ENCODE peak calls at places on chromosomes 6 and 20, in seven cellular contexts. N, G, M, F, B, Z and U are unnamed samples.

GRCh38 chr6:2876210-2877056 is 26.7 kb downstream of the SERPINB9 start:
- DNase-seq in F (no peak), B (peak; percentile 51), N (no peak), M (no peak), G (no peak), Z (peak; percentile 60), U (no peak)

GRCh38 chr20:25319241-25320034 is 71.2 kb downstream of the ABHD12 start:
- DNase-seq in M (peak; percentile 24), Z (peak; percentile 6), G (no peak), N (no peak), B (no peak), F (no peak), U (no peak)

GRCh38 chr6:64280569-64280968 is 645.0 kb downstream of the PHF3 start:
- DNase-seq in Z (no peak), F (no peak), B (peak; percentile 55), G (peak; percentile 1), N (no peak), M (peak; percentile 12), U (peak; percentile 8)

GRCh38 chr6:109034439-109035041 is 60.1 kb downstream of the SESN1 start:
- DNase-seq in Z (no peak), M (no peak), B (no peak), G (no peak), N (no peak), F (no peak), U (no peak)

GRCh38 chr6:3139090-3139903 is 18.0 kb downstream of the TUBB2A start:
- DNase-seq in Z (peak; percentile 39), B (no peak), G (no peak), N (no peak), F (no peak), M (peak; percentile 62), U (no peak)

GRCh38 chr6:26272171-26272631 is 92.8 kb upstream of the BTN3A2 start:
- DNase-seq in B (no peak), G (no peak), M (no peak), Z (peak; percentile 50), F (peak; percentile 64), N (peak; percentile 15), U (no peak)

GRCh38 chr20:5945963-5946362 is 4.4 kb downstream of the TRMT6 start:
- DNase-seq in Z (no peak), G (no peak), F (no peak), N (no peak), M (no peak), B (no peak), U (no peak)

GRCh38 chr6:24517659-24518538 is 23.1 kb downstream of the ALDH5A1 start:
- DNase-seq in G (no peak), N (no peak), F (no peak), Z (no peak), M (no peak), B (no peak), U (no peak)

GRCh38 chr6:18211338-18211737 is 53.0 kb downstream of the DEK start:
- DNase-seq in N (no peak), B (no peak), G (no peak), M (no peak), Z (no peak), F (peak; percentile 3), U (no peak)

GRCh38 chr6:45607818-45608217 is 230.1 kb upstream of the SUPT3H start:
- DNase-seq in M (no peak), N (no peak), B (no peak), Z (no peak), F (no peak), G (no peak), U (no peak)

GRCh38 chr6:112717856-112718255 is 370.7 kb downstream of the RFPL4B start:
- DNase-seq in Z (no peak), B (no peak), F (no peak), N (no peak), G (no peak), M (no peak), U (no peak)

GRCh38 chr6:115796061-115796460 is 264.6 kb downstream of the FRK start:
- DNase-seq in G (no peak), B (no peak), Z (no peak), N (no peak), M (no peak), F (no peak), U (no peak)

GRCh38 chr6:158560787-158561246 is 926 bp downstream of the TMEM181 start:
- DNase-seq in N (no peak), M (no peak), B (peak; percentile 36), Z (no peak), G (no peak), F (no peak), U (no peak)

GRCh38 chr6:119742188-119742803 is 392.7 kb upstream of the MAN1A1 start:
- DNase-seq in N (peak; percentile 11), M (no peak), G (peak; percentile 1), Z (no peak), F (peak; percentile 44), B (peak; percentile 59), U (no peak)

GRCh38 chr6:136526196-136526930 is 23.9 kb downstream of the MAP7 start:
- DNase-seq in Z (peak; percentile 31), G (peak; percentile 77), B (peak; percentile 80), M (no peak), N (no peak), F (no peak), U (peak; percentile 81)

GRCh38 chr6:84018453-84019061 is 15.0 kb upstream of the MRAP2 start:
- DNase-seq in G (no peak), B (no peak), F (no peak), N (no peak), M (no peak), Z (no peak), U (no peak)

GRCh38 chr6:33108307-33108706 is 32.5 kb downstream of the HLA-DPB1 start:
- DNase-seq in B (no peak), M (no peak), N (no peak), F (no peak), Z (no peak), G (no peak), U (no peak)

GRCh38 chr20:17969276-17969883 is 562 bp downstream of the MGME1 start:
- DNase-seq in F (peak; percentile 55), Z (no peak), N (peak; percentile 5), M (no peak), B (peak; percentile 55), G (no peak), U (peak; percentile 57)

GRCh38 chr6:108518714-108519576 is 41.8 kb upstream of the FOXO3 start:
- DNase-seq in M (no peak), N (no peak), G (no peak), F (peak; percentile 9), B (peak; percentile 29), Z (no peak), U (no peak)

GRCh38 chr6:12363651-12364381 is 73.7 kb downstream of the EDN1 start:
- DNase-seq in F (no peak), B (no peak), N (no peak), M (no peak), G (no peak), Z (no peak), U (no peak)

GRCh38 chr6:145749632-145750031 is 14.3 kb upstream of the EPM2A start:
- DNase-seq in M (no peak), F (no peak), Z (no peak), B (no peak), N (no peak), G (no peak), U (no peak)

GRCh38 chr6:484086-484728 is 92.7 kb downstream of the IRF4 start:
- DNase-seq in M (no peak), Z (no peak), N (no peak), F (no peak), G (no peak), B (no peak), U (no peak)

GRCh38 chr6:167047554-167047953 is 48.4 kb downstream of the CEP43 start:
- DNase-seq in F (no peak), B (no peak), M (no peak), N (no peak), G (no peak), Z (no peak), U (no peak)

GRCh38 chr20:36821964-36822437 is 48.4 kb upstream of the DSN1 start:
- DNase-seq in G (peak; percentile 39), Z (no peak), N (no peak), B (no peak), M (no peak), F (no peak), U (peak; percentile 36)

GRCh38 chr20:1417273-1417672 is 24.4 kb upstream of the FKBP1A start:
- DNase-seq in F (no peak), B (no peak), M (no peak), G (no peak), N (no peak), Z (no peak), U (no peak)

GRCh38 chr20:32581839-32582658 is 3.1 kb downstream of the NOL4L start:
- DNase-seq in G (no peak), N (no peak), B (no peak), M (no peak), F (no peak), Z (no peak), U (no peak)

GRCh38 chr20:9454781-9455180 is 59.6 kb upstream of the LAMP5 start:
- DNase-seq in N (no peak), Z (no peak), B (no peak), M (no peak), F (no peak), G (no peak), U (no peak)

GRCh38 chr6:111874030-111874425 is 776 bp upstream of the FYN start:
- DNase-seq in B (no peak), Z (no peak), N (peak; percentile 56), M (no peak), F (no peak), G (no peak), U (no peak)

GRCh38 chr20:51423810-51424209 is 118.7 kb downstream of the NFATC2 start:
- DNase-seq in B (no peak), G (no peak), F (no peak), N (no peak), M (no peak), Z (no peak), U (no peak)

GRCh38 chr6:32163559-32164258 is 686 bp upstream of the EGFL8 start:
- DNase-seq in F (no peak), Z (no peak), G (no peak), N (no peak), M (no peak), B (no peak), U (no peak)

GRCh38 chr20:24701668-24702067 is 232.2 kb downstream of the SYNDIG1 start:
- DNase-seq in B (no peak), N (no peak), Z (no peak), M (no peak), G (no peak), F (no peak), U (no peak)

GRCh38 chr6:27019651-27020552 is 227.6 kb upstream of the PRSS16 start:
- DNase-seq in B (no peak), Z (peak; percentile 85), M (peak; percentile 82), N (no peak), G (peak; percentile 77), F (no peak), U (peak; percentile 75)

GRCh38 chr20:56628015-56628872 is 862 bp upstream of the TFAP2C start:
- DNase-seq in Z (no peak), M (no peak), G (no peak), B (no peak), N (no peak), F (no peak), U (no peak)